ENCODE peak calls at places on chromosomes 11 and 22, in eight cellular contexts. One of them, this sample, is unnamed.

GRCh38 chr22:33314316-33314715 is 256.1 kb upstream of the SYN3 start:
- DNase-seq in fibroblast of lung: no peak
- DNase-seq in epithelial cell of prostate: peak; percentile 78
- DNase-seq in IMR-90: no peak
- DNase-seq in mesenchymal stem cell: no peak
- DNase-seq in upper lobe of right lung: no peak
- DNase-seq in psoas muscle: no peak
- DNase-seq in naive thymus-derived CD4-positive, alpha-beta T cell: no peak
- DNase-seq in this sample: no peak

GRCh38 chr11:115696472-115697011 is 192.3 kb upstream of the CADM1 start:
- DNase-seq in upper lobe of right lung: no peak
- DNase-seq in fibroblast of lung: no peak
- DNase-seq in naive thymus-derived CD4-positive, alpha-beta T cell: no peak
- DNase-seq in psoas muscle: no peak
- DNase-seq in mesenchymal stem cell: no peak
- DNase-seq in epithelial cell of prostate: no peak
- DNase-seq in IMR-90: no peak
- DNase-seq in this sample: no peak

GRCh38 chr11:44849424-44849823 is 101.3 kb downstream of the TP53I11 start:
- DNase-seq in IMR-90: no peak
- DNase-seq in mesenchymal stem cell: no peak
- DNase-seq in epithelial cell of prostate: no peak
- DNase-seq in upper lobe of right lung: no peak
- DNase-seq in psoas muscle: no peak
- DNase-seq in naive thymus-derived CD4-positive, alpha-beta T cell: no peak
- DNase-seq in fibroblast of lung: no peak
- DNase-seq in this sample: no peak

GRCh38 chr11:111846640-111847039 is 24.7 kb downstream of the ALG9 start:
- DNase-seq in mesenchymal stem cell: peak; percentile 70
- DNase-seq in naive thymus-derived CD4-positive, alpha-beta T cell: no peak
- DNase-seq in psoas muscle: no peak
- DNase-seq in fibroblast of lung: peak; percentile 76
- DNase-seq in upper lobe of right lung: no peak
- DNase-seq in IMR-90: peak; percentile 92
- DNase-seq in epithelial cell of prostate: no peak
- DNase-seq in this sample: no peak

GRCh38 chr11:15711311-15711710 is 596.6 kb downstream of the INSC start:
- DNase-seq in epithelial cell of prostate: no peak
- DNase-seq in fibroblast of lung: no peak
- DNase-seq in upper lobe of right lung: no peak
- DNase-seq in naive thymus-derived CD4-positive, alpha-beta T cell: no peak
- DNase-seq in mesenchymal stem cell: no peak
- DNase-seq in psoas muscle: no peak
- DNase-seq in IMR-90: no peak
- DNase-seq in this sample: no peak

GRCh38 chr11:121930004-121930965 is 185.7 kb downstream of the BLID start:
- DNase-seq in IMR-90: peak; percentile 13
- DNase-seq in mesenchymal stem cell: no peak
- DNase-seq in psoas muscle: no peak
- DNase-seq in fibroblast of lung: peak; percentile 36
- DNase-seq in epithelial cell of prostate: no peak
- DNase-seq in naive thymus-derived CD4-positive, alpha-beta T cell: no peak
- DNase-seq in upper lobe of right lung: peak; percentile 65
- DNase-seq in this sample: no peak

GRCh38 chr11:100932474-100933100 is 197.0 kb downstream of the PGR start:
- DNase-seq in epithelial cell of prostate: no peak
- DNase-seq in IMR-90: peak; percentile 55
- DNase-seq in mesenchymal stem cell: peak; percentile 59
- DNase-seq in naive thymus-derived CD4-positive, alpha-beta T cell: no peak
- DNase-seq in upper lobe of right lung: no peak
- DNase-seq in fibroblast of lung: peak; percentile 62
- DNase-seq in psoas muscle: no peak
- DNase-seq in this sample: no peak

GRCh38 chr11:20671856-20672546 is 2.6 kb downstream of the NELL1 start:
- DNase-seq in upper lobe of right lung: no peak
- DNase-seq in naive thymus-derived CD4-positive, alpha-beta T cell: no peak
- DNase-seq in fibroblast of lung: no peak
- DNase-seq in psoas muscle: no peak
- DNase-seq in IMR-90: no peak
- DNase-seq in epithelial cell of prostate: no peak
- DNase-seq in mesenchymal stem cell: no peak
- DNase-seq in this sample: no peak

GRCh38 chr11:95301497-95301896 is 70.5 kb upstream of the SESN3 start:
- DNase-seq in psoas muscle: no peak
- DNase-seq in IMR-90: no peak
- DNase-seq in fibroblast of lung: no peak
- DNase-seq in epithelial cell of prostate: no peak
- DNase-seq in upper lobe of right lung: no peak
- DNase-seq in mesenchymal stem cell: no peak
- DNase-seq in naive thymus-derived CD4-positive, alpha-beta T cell: no peak
- DNase-seq in this sample: no peak

GRCh38 chr11:68969386-68969785 is 11.4 kb downstream of the MRGPRD start:
- DNase-seq in psoas muscle: peak; percentile 21
- DNase-seq in fibroblast of lung: no peak
- DNase-seq in epithelial cell of prostate: no peak
- DNase-seq in naive thymus-derived CD4-positive, alpha-beta T cell: no peak
- DNase-seq in mesenchymal stem cell: no peak
- DNase-seq in upper lobe of right lung: peak; percentile 25
- DNase-seq in IMR-90: no peak
- DNase-seq in this sample: no peak

GRCh38 chr22:49156662-49157285 is 670.9 kb downstream of the BRD1 start:
- DNase-seq in mesenchymal stem cell: no peak
- DNase-seq in IMR-90: no peak
- DNase-seq in fibroblast of lung: no peak
- DNase-seq in psoas muscle: no peak
- DNase-seq in naive thymus-derived CD4-positive, alpha-beta T cell: no peak
- DNase-seq in epithelial cell of prostate: no peak
- DNase-seq in upper lobe of right lung: no peak
- DNase-seq in this sample: no peak

GRCh38 chr11:63534895-63535461 is 1.6 kb upstream of the PLAAT4 start:
- DNase-seq in fibroblast of lung: no peak
- DNase-seq in mesenchymal stem cell: peak; percentile 2
- DNase-seq in IMR-90: no peak
- DNase-seq in naive thymus-derived CD4-positive, alpha-beta T cell: no peak
- DNase-seq in psoas muscle: no peak
- DNase-seq in upper lobe of right lung: no peak
- DNase-seq in epithelial cell of prostate: no peak
- DNase-seq in this sample: no peak

DNA sequence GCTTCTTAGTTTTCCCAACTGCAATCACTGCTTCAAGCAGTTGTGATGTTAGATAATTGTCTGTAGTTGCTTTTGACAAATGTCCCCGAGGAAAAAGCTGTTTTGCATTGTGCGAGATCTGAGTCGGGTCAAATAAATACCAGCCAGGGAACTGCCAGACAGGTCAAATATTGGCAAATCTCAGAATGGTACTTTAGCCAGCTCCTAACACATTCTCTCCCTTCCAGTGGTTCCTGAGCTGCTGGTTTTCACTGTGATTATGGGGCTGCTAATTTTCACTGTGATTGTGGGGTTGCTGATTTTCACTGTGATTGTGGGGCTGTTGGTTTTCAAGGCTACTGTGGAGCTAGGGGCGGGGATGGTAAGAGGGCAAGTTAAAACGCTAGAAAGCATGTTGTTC is 14.3 kb downstream of the RASSF10 start:
- DNase-seq in psoas muscle: no peak
- DNase-seq in epithelial cell of prostate: no peak
- DNase-seq in mesenchymal stem cell: no peak
- DNase-seq in IMR-90: no peak
- DNase-seq in naive thymus-derived CD4-positive, alpha-beta T cell: no peak
- DNase-seq in fibroblast of lung: no peak
- DNase-seq in upper lobe of right lung: no peak
- DNase-seq in this sample: no peak
- H3K27ac ChIP-seq in psoas muscle: no peak overlapping the region
- H3K27ac ChIP-seq in epithelial cell of prostate: no peak overlapping the region
- H3K27ac ChIP-seq in mesenchymal stem cell: no peak overlapping the region
- H3K27ac ChIP-seq in IMR-90: no peak overlapping the region
- H3K27ac ChIP-seq in naive thymus-derived CD4-positive, alpha-beta T cell: no peak overlapping the region
- H3K27ac ChIP-seq in fibroblast of lung: no peak overlapping the region
- H3K27ac ChIP-seq in upper lobe of right lung: no peak overlapping the region
- H3K27ac ChIP-seq in this sample: no peak overlapping the region

GRCh38 chr11:1480555-1481482 is 5.8 kb downstream of the MOB2 start:
- DNase-seq in IMR-90: no peak
- DNase-seq in epithelial cell of prostate: no peak
- DNase-seq in fibroblast of lung: no peak
- DNase-seq in psoas muscle: peak; percentile 53
- DNase-seq in upper lobe of right lung: peak; percentile 60
- DNase-seq in naive thymus-derived CD4-positive, alpha-beta T cell: no peak
- DNase-seq in mesenchymal stem cell: no peak
- DNase-seq in this sample: no peak
- H3K27ac ChIP-seq in IMR-90: peak overlapping the region; percentile 44
- H3K27ac ChIP-seq in epithelial cell of prostate: no peak overlapping the region
- H3K27ac ChIP-seq in fibroblast of lung: no peak overlapping the region
- H3K27ac ChIP-seq in psoas muscle: peak overlapping the region; percentile 36
- H3K27ac ChIP-seq in upper lobe of right lung: no peak overlapping the region
- H3K27ac ChIP-seq in naive thymus-derived CD4-positive, alpha-beta T cell: no peak overlapping the region
- H3K27ac ChIP-seq in mesenchymal stem cell: no peak overlapping the region
- H3K27ac ChIP-seq in this sample: no peak overlapping the region

DNA sequence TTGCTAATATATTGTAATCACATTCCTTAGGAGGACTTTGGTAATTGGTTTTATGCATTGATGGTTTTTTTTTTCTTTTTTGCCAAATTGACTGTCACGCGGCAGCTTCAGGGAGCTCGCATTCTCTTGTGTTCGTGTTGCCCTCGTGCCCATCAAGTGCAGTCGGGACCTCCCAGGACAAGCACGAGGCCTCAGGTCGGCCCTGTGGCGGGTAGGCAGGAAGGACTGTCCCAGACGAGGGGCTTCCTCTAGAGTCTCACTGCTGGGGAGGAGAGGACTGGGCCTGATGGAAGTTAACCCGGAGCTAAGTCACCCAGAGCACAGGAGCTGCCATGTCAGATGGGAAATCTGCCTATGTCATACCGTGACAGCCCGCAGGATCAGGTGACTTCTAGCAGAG is 37.0 kb downstream of the CTTN start:
- DNase-seq in fibroblast of lung: no peak
- DNase-seq in IMR-90: no peak
- DNase-seq in epithelial cell of prostate: no peak
- DNase-seq in mesenchymal stem cell: no peak
- DNase-seq in naive thymus-derived CD4-positive, alpha-beta T cell: no peak
- DNase-seq in psoas muscle: no peak
- DNase-seq in upper lobe of right lung: no peak
- DNase-seq in this sample: no peak
- H3K27ac ChIP-seq in fibroblast of lung: no peak overlapping the region
- H3K27ac ChIP-seq in IMR-90: no peak overlapping the region
- H3K27ac ChIP-seq in epithelial cell of prostate: no peak overlapping the region
- H3K27ac ChIP-seq in mesenchymal stem cell: no peak overlapping the region
- H3K27ac ChIP-seq in naive thymus-derived CD4-positive, alpha-beta T cell: no peak overlapping the region
- H3K27ac ChIP-seq in psoas muscle: no peak overlapping the region
- H3K27ac ChIP-seq in upper lobe of right lung: no peak overlapping the region
- H3K27ac ChIP-seq in this sample: no peak overlapping the region

GRCh38 chr11:31943056-31943780 is 132.1 kb upstream of the PAX6 start:
- DNase-seq in naive thymus-derived CD4-positive, alpha-beta T cell: no peak
- DNase-seq in psoas muscle: no peak
- DNase-seq in epithelial cell of prostate: no peak
- DNase-seq in IMR-90: no peak
- DNase-seq in fibroblast of lung: no peak
- DNase-seq in mesenchymal stem cell: no peak
- DNase-seq in upper lobe of right lung: no peak
- DNase-seq in this sample: no peak
- H3K27ac ChIP-seq in naive thymus-derived CD4-positive, alpha-beta T cell: no peak overlapping the region
- H3K27ac ChIP-seq in psoas muscle: no peak overlapping the region
- H3K27ac ChIP-seq in epithelial cell of prostate: no peak overlapping the region
- H3K27ac ChIP-seq in IMR-90: no peak overlapping the region
- H3K27ac ChIP-seq in fibroblast of lung: no peak overlapping the region
- H3K27ac ChIP-seq in mesenchymal stem cell: no peak overlapping the region
- H3K27ac ChIP-seq in upper lobe of right lung: no peak overlapping the region
- H3K27ac ChIP-seq in this sample: no peak overlapping the region

GRCh38 chr22:46119729-46120419 is 30.5 kb upstream of the PPARA start:
- DNase-seq in epithelial cell of prostate: no peak
- DNase-seq in upper lobe of right lung: no peak
- DNase-seq in mesenchymal stem cell: no peak
- DNase-seq in fibroblast of lung: peak; percentile 85
- DNase-seq in IMR-90: peak; percentile 74
- DNase-seq in naive thymus-derived CD4-positive, alpha-beta T cell: no peak
- DNase-seq in psoas muscle: peak; percentile 84
- DNase-seq in this sample: no peak
- H3K27ac ChIP-seq in epithelial cell of prostate: no peak overlapping the region
- H3K27ac ChIP-seq in upper lobe of right lung: no peak overlapping the region
- H3K27ac ChIP-seq in mesenchymal stem cell: no peak overlapping the region
- H3K27ac ChIP-seq in fibroblast of lung: peak overlapping the region; percentile 50
- H3K27ac ChIP-seq in IMR-90: no peak overlapping the region
- H3K27ac ChIP-seq in naive thymus-derived CD4-positive, alpha-beta T cell: no peak overlapping the region
- H3K27ac ChIP-seq in psoas muscle: no peak overlapping the region
- H3K27ac ChIP-seq in this sample: no peak overlapping the region

GRCh38 chr11:120517390-120518315 is 6.1 kb downstream of the GRIK4 start:
- DNase-seq in epithelial cell of prostate: no peak
- DNase-seq in IMR-90: peak; percentile 52
- DNase-seq in fibroblast of lung: peak; percentile 83
- DNase-seq in mesenchymal stem cell: peak; percentile 71
- DNase-seq in naive thymus-derived CD4-positive, alpha-beta T cell: no peak
- DNase-seq in upper lobe of right lung: peak; percentile 62
- DNase-seq in psoas muscle: no peak
- DNase-seq in this sample: no peak

GRCh38 chr11:120518356-120518755 is 6.8 kb downstream of the GRIK4 start:
- DNase-seq in IMR-90: no peak
- DNase-seq in upper lobe of right lung: no peak
- DNase-seq in epithelial cell of prostate: no peak
- DNase-seq in fibroblast of lung: no peak
- DNase-seq in mesenchymal stem cell: no peak
- DNase-seq in psoas muscle: no peak
- DNase-seq in naive thymus-derived CD4-positive, alpha-beta T cell: no peak
- DNase-seq in this sample: no peak

GRCh38 chr11:120521176-120521575 is 9.6 kb downstream of the GRIK4 start:
- DNase-seq in naive thymus-derived CD4-positive, alpha-beta T cell: no peak
- DNase-seq in IMR-90: no peak
- DNase-seq in psoas muscle: no peak
- DNase-seq in fibroblast of lung: no peak
- DNase-seq in epithelial cell of prostate: no peak
- DNase-seq in mesenchymal stem cell: no peak
- DNase-seq in upper lobe of right lung: peak; percentile 26
- DNase-seq in this sample: no peak

GRCh38 chr11:120520091-120520822 is 8.7 kb downstream of the GRIK4 start:
- DNase-seq in upper lobe of right lung: peak; percentile 56
- DNase-seq in psoas muscle: no peak
- DNase-seq in mesenchymal stem cell: no peak
- DNase-seq in IMR-90: no peak
- DNase-seq in fibroblast of lung: no peak
- DNase-seq in naive thymus-derived CD4-positive, alpha-beta T cell: no peak
- DNase-seq in epithelial cell of prostate: no peak
- DNase-seq in this sample: no peak

GRCh38 chr11:120519474-120519873 is 7.9 kb downstream of the GRIK4 start:
- DNase-seq in fibroblast of lung: no peak
- DNase-seq in psoas muscle: no peak
- DNase-seq in upper lobe of right lung: no peak
- DNase-seq in IMR-90: no peak
- DNase-seq in mesenchymal stem cell: no peak
- DNase-seq in naive thymus-derived CD4-positive, alpha-beta T cell: no peak
- DNase-seq in epithelial cell of prostate: no peak
- DNase-seq in this sample: no peak
- H3K27ac ChIP-seq in fibroblast of lung: no peak overlapping the region
- H3K27ac ChIP-seq in psoas muscle: no peak overlapping the region
- H3K27ac ChIP-seq in upper lobe of right lung: no peak overlapping the region
- H3K27ac ChIP-seq in IMR-90: no peak overlapping the region
- H3K27ac ChIP-seq in mesenchymal stem cell: no peak overlapping the region
- H3K27ac ChIP-seq in naive thymus-derived CD4-positive, alpha-beta T cell: no peak overlapping the region
- H3K27ac ChIP-seq in epithelial cell of prostate: no peak overlapping the region
- H3K27ac ChIP-seq in this sample: no peak overlapping the region

GRCh38 chr22:40511604-40512003 is 124.9 kb downstream of the MRTFA start:
- DNase-seq in mesenchymal stem cell: no peak
- DNase-seq in epithelial cell of prostate: no peak
- DNase-seq in IMR-90: no peak
- DNase-seq in naive thymus-derived CD4-positive, alpha-beta T cell: no peak
- DNase-seq in fibroblast of lung: peak; percentile 59
- DNase-seq in upper lobe of right lung: no peak
- DNase-seq in psoas muscle: peak; percentile 67
- DNase-seq in this sample: no peak
- H3K27ac ChIP-seq in mesenchymal stem cell: no peak overlapping the region
- H3K27ac ChIP-seq in epithelial cell of prostate: peak overlapping the region; percentile 73
- H3K27ac ChIP-seq in IMR-90: peak overlapping the region; percentile 82
- H3K27ac ChIP-seq in naive thymus-derived CD4-positive, alpha-beta T cell: no peak overlapping the region
- H3K27ac ChIP-seq in fibroblast of lung: peak overlapping the region; percentile 79
- H3K27ac ChIP-seq in upper lobe of right lung: peak overlapping the region; percentile 43
- H3K27ac ChIP-seq in psoas muscle: peak overlapping the region; percentile 75
- H3K27ac ChIP-seq in this sample: no peak overlapping the region